ENCODE peak calls at places on chromosomes 6 and 20, in ten cellular contexts. S is ovary, O is dorsolateral prefrontal cortex, J is fibroblast of lung, G is WERI-Rb-1, B is A549, E is HL-60, X is cardiac fibroblast, R is brain microvascular endothelial cell, P is lower lobe of right lung. Q is an unnamed sample.

GRCh38 chr6:21533678-21534077 is 59.9 kb upstream of the SOX4 start:
- DNase-seq in P (no peak), B (no peak), O (no peak), G (no peak), S (no peak), R (peak), X (peak), E (no peak), J (no peak), Q (no peak)

GRCh38 chr20:51767018-51767866 is 948 bp downstream of the ATP9A start:
- DNase-seq in S (peak), P (peak), R (no peak), B (peak), J (peak), O (peak), E (no peak), X (no peak), G (peak), Q (peak)

GRCh38 chr6:27188885-27189418 is 58.5 kb upstream of the PRSS16 start:
- DNase-seq in S (peak), R (peak), X (peak), P (peak), O (no peak), B (peak), J (peak), G (peak), E (peak), Q (peak)

GRCh38 chr20:7841967-7842301 is 98.3 kb downstream of the HAO1 start:
- DNase-seq in S (no peak), P (no peak), J (peak), O (no peak), R (peak), G (peak), X (peak), E (no peak), B (peak), Q (no peak)

GRCh38 chr6:38268342-38268741 is 371.4 kb downstream of the BTBD9 start:
- DNase-seq in R (no peak), G (no peak), J (no peak), X (no peak), P (no peak), E (no peak), S (no peak), B (no peak), O (no peak), Q (no peak)

GRCh38 chr20:18722381-18722780 is 91.2 kb upstream of the SCP2D1 start:
- DNase-seq in O (no peak), E (no peak), S (no peak), J (no peak), B (no peak), X (peak), G (no peak), R (no peak), P (no peak), Q (no peak)

GRCh38 chr20:21395666-21396044 is 1.7 kb downstream of the NKX2-4 start:
- DNase-seq in G (no peak), S (no peak), E (no peak), O (no peak), X (no peak), J (no peak), R (no peak), B (no peak), P (no peak), Q (no peak)

GRCh38 chr20:40144581-40144980 is 544.5 kb downstream of the MAFB start:
- DNase-seq in X (no peak), B (no peak), G (no peak), O (no peak), J (no peak), P (no peak), R (no peak), S (no peak), E (no peak), Q (no peak)

GRCh38 chr6:165729307-165729936 is 66.4 kb upstream of the PDE10A start:
- DNase-seq in P (no peak), R (peak), J (peak), S (no peak), E (peak), B (peak), G (peak), O (no peak), X (peak), Q (peak)

GRCh38 chr20:25227317-25227831 is 20.5 kb upstream of the PYGB start:
- DNase-seq in O (no peak), P (no peak), J (peak), B (peak), G (no peak), R (peak), S (no peak), X (peak), E (no peak), Q (peak)

GRCh38 chr20:44087051-44087856 is 99.7 kb downstream of the JPH2 start:
- DNase-seq in J (no peak), G (no peak), R (no peak), P (no peak), X (no peak), E (no peak), S (no peak), O (no peak), B (no peak), Q (no peak)

GRCh38 chr6:155521719-155522118 is 66.1 kb upstream of the NOX3 start:
- DNase-seq in R (no peak), S (no peak), J (no peak), X (peak), P (no peak), E (no peak), G (no peak), B (no peak), O (no peak), Q (no peak)

GRCh38 chr6:44176935-44177509 is 18.4 kb downstream of the CAPN11 start:
- DNase-seq in E (no peak), X (no peak), P (no peak), O (no peak), R (no peak), J (no peak), G (no peak), S (no peak), B (no peak), Q (no peak)

GRCh38 chr20:6008254-6008653 is 45.6 kb downstream of the LRRN4 start:
- DNase-seq in E (peak), O (no peak), X (peak), J (peak), S (peak), G (no peak), B (peak), P (peak), R (peak), Q (peak)

GRCh38 chr20:46722450-46722849 is 13.0 kb downstream of the SLC2A10 start:
- DNase-seq in J (no peak), R (no peak), G (no peak), S (no peak), E (no peak), P (no peak), O (no peak), B (no peak), X (no peak), Q (no peak)

GRCh38 chr6:53829698-53830221 is 35.0 kb downstream of the LRRC1 start:
- DNase-seq in S (no peak), E (no peak), G (no peak), R (no peak), X (no peak), J (no peak), P (no peak), B (no peak), O (no peak), Q (no peak)

GRCh38 chr6:41937881-41938574 is 3.6 kb downstream of the CCND3 start:
- DNase-seq in E (peak), X (peak), R (no peak), O (no peak), B (no peak), S (no peak), G (no peak), J (peak), P (no peak), Q (no peak)

GRCh38 chr20:20407891-20408805 is 40.2 kb downstream of the INSM1 start:
- DNase-seq in S (no peak), O (no peak), X (peak), B (peak), J (peak), P (no peak), G (peak), R (no peak), E (no peak), Q (no peak)

GRCh38 chr6:87139236-87139635 is 16.1 kb upstream of the ZNF292 start:
- DNase-seq in O (no peak), J (peak), R (peak), S (no peak), G (peak), B (peak), X (peak), E (no peak), P (no peak), Q (peak)

GRCh38 chr6:52603000-52603795 is 26.3 kb upstream of the TRAM2 start:
- DNase-seq in B (no peak), E (no peak), G (no peak), X (peak), R (peak), J (peak), P (no peak), S (no peak), O (no peak), Q (no peak)

GRCh38 chr6:134253681-134254080 is 64.2 kb downstream of the SGK1 start:
- DNase-seq in X (no peak), R (no peak), S (no peak), O (no peak), P (no peak), E (no peak), J (peak), B (no peak), G (no peak), Q (peak)

GRCh38 chr6:82205793-82206425 is 41.6 kb downstream of the IBTK start:
- DNase-seq in X (peak), E (no peak), R (peak), B (no peak), J (peak), S (no peak), P (no peak), G (peak), O (no peak), Q (no peak)

GRCh38 chr6:114033606-114034005 is 62.7 kb upstream of the HDAC2 start:
- DNase-seq in B (no peak), O (no peak), X (peak), J (no peak), P (no peak), S (no peak), E (no peak), R (no peak), G (no peak), Q (no peak)

GRCh38 chr20:701401-702129 is 26.0 kb upstream of the SCRT2 start:
- DNase-seq in R (no peak), G (no peak), E (no peak), J (no peak), S (no peak), O (no peak), X (no peak), B (no peak), P (no peak), Q (no peak)

GRCh38 chr6:145544031-145544430 is 191.3 kb downstream of the EPM2A start:
- DNase-seq in E (no peak), X (peak), B (peak), G (no peak), P (no peak), S (no peak), O (no peak), R (peak), J (peak), Q (peak)

GRCh38 chr20:57856658-57857057 is 146.8 kb upstream of the PMEPA1 start:
- DNase-seq in X (no peak), G (no peak), R (no peak), S (no peak), O (no peak), E (no peak), B (no peak), J (no peak), P (no peak), Q (no peak)

GRCh38 chr6:36563237-36563927 is 16.1 kb upstream of the STK38 start:
- DNase-seq in S (no peak), B (no peak), O (no peak), J (no peak), P (no peak), E (no peak), R (no peak), G (peak), X (peak), Q (no peak)

GRCh38 chr6:112282217-112282616 is 27.9 kb upstream of the LAMA4 start:
- DNase-seq in R (peak), G (peak), J (peak), X (peak), E (no peak), B (peak), O (peak), S (peak), P (peak), Q (peak)

GRCh38 chr6:39804666-39805065 is 12.5 kb downstream of the DAAM2 start:
- DNase-seq in X (peak), E (no peak), S (no peak), P (no peak), J (peak), G (no peak), O (no peak), B (no peak), R (peak), Q (no peak)

GRCh38 chr6:127481628-127482027 is 22.4 kb upstream of the KIAA0408 start:
- DNase-seq in E (no peak), B (peak), G (no peak), P (no peak), R (peak), J (peak), O (no peak), X (peak), S (no peak), Q (peak)

DNA sequence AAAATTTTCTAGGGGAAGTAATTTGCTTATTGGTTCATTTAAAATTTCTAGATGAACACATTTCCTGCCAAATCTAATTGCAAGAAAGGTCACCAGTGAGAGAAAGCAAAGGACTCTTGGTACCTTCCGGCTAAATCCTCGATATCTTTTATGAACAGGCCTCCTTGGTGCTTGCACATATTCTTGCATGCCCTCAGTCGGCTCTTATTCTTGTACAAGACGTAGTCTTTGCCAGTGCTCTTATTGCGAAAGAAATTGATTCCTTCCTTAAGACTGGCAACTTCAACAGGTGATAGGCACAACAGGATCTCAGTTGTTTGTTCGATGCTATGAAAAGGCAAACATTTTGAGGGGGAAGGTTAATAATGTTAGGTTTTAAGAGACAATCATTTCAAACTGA is 141.7 kb upstream of the CARMIL1 start:
- DNase-seq in G (no peak), B (no peak), S (no peak), R (no peak), O (no peak), P (no peak), E (peak), J (no peak), X (peak), Q (no peak)
- H3K4me3 ChIP-seq in G (no peak), B (no peak), S (peak), R (no peak), O (peak), P (peak), E (no peak), J (peak), X (peak), Q (peak)

GRCh38 chr6:72248621-72249020 is 362.3 kb downstream of the RIMS1 start:
- DNase-seq in B (no peak), G (no peak), R (no peak), J (peak), S (no peak), O (no peak), X (no peak), E (no peak), P (no peak), Q (no peak)

GRCh38 chr6:72245565-72245964 is 359.2 kb downstream of the RIMS1 start:
- DNase-seq in G (no peak), O (no peak), X (no peak), B (no peak), E (no peak), S (no peak), J (no peak), P (no peak), R (no peak), Q (no peak)

GRCh38 chr6:72246926-72247325 is 360.6 kb downstream of the RIMS1 start:
- DNase-seq in P (no peak), B (peak), G (peak), J (peak), S (no peak), R (peak), O (no peak), X (no peak), E (no peak), Q (no peak)

GRCh38 chr6:72250664-72251063 is 364.3 kb downstream of the RIMS1 start:
- DNase-seq in J (peak), E (no peak), R (no peak), G (no peak), O (no peak), B (no peak), X (peak), S (no peak), P (no peak), Q (no peak)
- TF ChIP-seq CTCF in J (no peak), E (no peak), R (no peak), G (no peak), O (no peak), B (no peak), X (no peak), S (no peak), P (no peak), Q (no peak)

DNA sequence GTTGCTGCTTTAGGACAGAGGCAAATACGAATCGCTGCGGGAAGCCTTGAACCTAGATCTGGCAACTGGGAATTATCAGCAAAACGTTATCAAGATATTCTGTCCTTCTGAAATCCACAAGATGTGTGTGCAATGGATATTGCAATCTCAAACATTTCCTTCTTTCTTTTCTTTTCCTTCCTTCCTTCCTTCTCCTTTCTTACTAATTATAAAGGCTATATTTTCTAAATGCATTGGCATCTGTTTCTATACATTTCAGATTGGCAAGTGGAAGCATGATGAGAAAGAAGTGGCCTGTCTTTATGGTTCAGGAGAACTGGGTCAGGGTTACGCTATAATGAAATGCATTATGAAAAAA is 2.0 kb downstream of the TAGAP start:
- DNase-seq in G (no peak), O (no peak), R (no peak), S (no peak), J (no peak), P (no peak), E (no peak), B (no peak), X (no peak), Q (no peak)
- H3K4me3 ChIP-seq in G (no peak), O (peak), R (no peak), S (no peak), J (no peak), P (peak), E (peak), B (no peak), X (no peak), Q (no peak)

DNA sequence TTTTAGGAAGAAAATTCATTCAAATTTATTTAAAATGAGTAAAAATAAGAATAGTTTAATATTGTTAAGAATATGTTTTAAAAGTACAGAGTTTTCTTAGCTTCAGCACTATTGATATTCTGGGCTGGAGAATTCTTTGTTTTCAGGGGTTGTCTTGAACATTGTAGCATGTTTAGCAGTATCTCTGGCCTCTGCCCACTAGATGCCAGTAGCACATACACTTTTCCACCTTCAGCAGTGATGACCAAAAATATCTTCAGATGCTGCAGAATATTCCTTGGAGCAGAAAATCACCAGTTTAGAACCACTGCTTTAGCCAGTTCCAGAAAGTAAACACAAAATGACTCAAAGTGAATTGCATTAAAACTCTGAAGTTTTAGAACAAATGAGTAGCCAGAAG is 19.4 kb upstream of the SDHAF4 start:
- DNase-seq in B (no peak), R (no peak), O (no peak), J (peak), P (no peak), G (no peak), E (no peak), X (peak), S (no peak), Q (no peak)
- TF ChIP-seq CTCF in B (peak), R (peak), O (no peak), J (peak), P (peak), G (peak), E (no peak), X (peak), S (no peak), Q (peak)

DNA sequence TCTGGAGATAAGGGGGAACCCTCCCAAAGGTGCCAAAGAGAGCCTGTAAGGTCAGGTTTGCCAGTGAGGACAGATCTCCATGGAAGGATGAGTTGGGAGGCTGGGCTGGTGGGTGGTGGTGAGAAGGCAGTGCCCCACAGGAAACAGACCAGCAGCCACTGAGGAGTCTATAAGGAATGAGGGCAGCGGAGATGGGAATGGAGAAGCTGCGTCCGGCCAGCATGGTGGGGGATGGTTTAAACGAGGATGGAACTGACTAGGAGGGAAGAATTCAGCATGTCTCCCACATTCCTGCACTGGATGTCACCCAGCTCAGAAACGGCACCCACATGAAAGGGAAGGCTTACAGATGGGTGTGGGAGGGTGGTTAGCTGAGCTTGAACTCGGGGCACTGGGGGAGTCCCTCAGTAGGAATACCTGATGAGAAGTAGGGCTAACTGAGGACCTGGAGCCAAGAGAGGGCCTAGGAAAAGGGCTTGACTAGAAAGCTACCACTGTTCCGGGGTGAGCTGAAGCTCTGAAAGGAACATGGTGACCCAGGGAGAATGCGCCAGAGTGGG is 53.2 kb downstream of the FOXA2 start:
- DNase-seq in R (no peak), X (no peak), O (no peak), B (no peak), E (no peak), J (no peak), P (no peak), G (no peak), S (no peak), Q (no peak)
- H3K4me3 ChIP-seq in R (no peak), X (no peak), O (no peak), B (no peak), E (no peak), J (no peak), P (no peak), G (no peak), S (no peak), Q (no peak)

GRCh38 chr6:25880601-25881000 is 6.6 kb upstream of the SLC17A3 start:
- DNase-seq in E (no peak), R (no peak), X (no peak), G (no peak), S (no peak), O (no peak), J (no peak), P (no peak), B (no peak), Q (no peak)

GRCh38 chr6:25883536-25883935 is 9.5 kb upstream of the SLC17A3 start:
- DNase-seq in E (no peak), B (no peak), R (no peak), O (no peak), X (peak), P (no peak), J (peak), S (no peak), G (no peak), Q (no peak)

GRCh38 chr6:25878721-25879322 is 4.8 kb upstream of the SLC17A3 start:
- DNase-seq in P (no peak), E (no peak), X (no peak), O (no peak), G (no peak), S (no peak), J (no peak), R (no peak), B (no peak), Q (no peak)

GRCh38 chr6:25883991-25884390 is 9.9 kb upstream of the SLC17A3 start:
- DNase-seq in O (no peak), X (peak), G (no peak), S (no peak), R (no peak), P (no peak), J (peak), E (no peak), B (peak), Q (peak)

DNA sequence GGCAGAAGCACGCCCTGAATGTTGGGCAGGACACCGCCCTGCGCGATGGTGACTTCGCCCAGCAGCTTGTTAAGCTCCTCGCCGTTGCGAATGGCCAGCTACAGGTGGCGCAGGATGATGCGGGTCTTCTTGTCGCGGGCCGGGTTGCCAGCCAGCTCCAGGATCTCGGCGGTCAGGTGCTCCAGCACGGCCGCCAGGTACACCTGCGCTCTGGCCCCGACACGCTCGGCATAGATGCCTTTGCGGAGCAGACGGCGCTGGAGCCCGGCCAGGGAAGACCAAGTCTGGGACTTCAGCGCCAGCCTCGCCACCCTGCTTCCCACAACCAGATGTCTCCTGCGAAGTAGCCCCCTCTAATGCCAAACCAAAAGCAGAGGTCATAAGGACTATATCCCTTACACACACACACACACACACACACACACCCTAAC is 8.0 kb upstream of the SLC17A3 start:
- DNase-seq in S (no peak), E (no peak), G (no peak), P (peak), O (peak), J (no peak), X (no peak), R (no peak), B (peak), Q (peak)
- TF ChIP-seq CTCF in S (no peak), E (no peak), G (no peak), P (no peak), O (no peak), J (no peak), X (no peak), R (no peak), B (peak), Q (no peak)